ENCODE peak calls at places on chromosomes 2 and 18, in five cellular contexts. U, C, S, Q and N are unnamed samples.

GRCh38 chr2:210955591-210955990 is 399.2 kb downstream of the CPS1 start:
- DNase-seq in U (no peak), C (no peak), S (no peak), Q (no peak), N (no peak)

GRCh38 chr2:211737282-211737681 is 801.3 kb downstream of the ERBB4 start:
- DNase-seq in U (no peak), C (no peak), S (no peak), Q (no peak), N (no peak)

GRCh38 chr2:60479226-60480088 is 74.0 kb downstream of the BCL11A start:
- DNase-seq in U (no peak), C (peak), S (no peak), Q (no peak), N (no peak)

GRCh38 chr18:59265246-59266018 is 7.8 kb downstream of the RAX start:
- DNase-seq in U (peak), C (peak), S (no peak), Q (no peak), N (no peak)

GRCh38 chr2:233481368-233482142 is 85.0 kb downstream of the USP40 start:
- DNase-seq in U (no peak), C (peak), S (no peak), Q (no peak), N (no peak)

GRCh38 chr2:134217924-134218323 is 35.9 kb upstream of the MGAT5 start:
- DNase-seq in U (no peak), C (no peak), S (no peak), Q (no peak), N (no peak)

GRCh38 chr18:13217971-13218375 is 587 bp upstream of the LDLRAD4 start:
- DNase-seq in U (peak), C (peak), S (no peak), Q (no peak), N (no peak)

GRCh38 chr2:64820901-64821300 is 167.2 kb upstream of the SERTAD2 start:
- DNase-seq in U (no peak), C (no peak), S (no peak), Q (no peak), N (no peak)

DNA sequence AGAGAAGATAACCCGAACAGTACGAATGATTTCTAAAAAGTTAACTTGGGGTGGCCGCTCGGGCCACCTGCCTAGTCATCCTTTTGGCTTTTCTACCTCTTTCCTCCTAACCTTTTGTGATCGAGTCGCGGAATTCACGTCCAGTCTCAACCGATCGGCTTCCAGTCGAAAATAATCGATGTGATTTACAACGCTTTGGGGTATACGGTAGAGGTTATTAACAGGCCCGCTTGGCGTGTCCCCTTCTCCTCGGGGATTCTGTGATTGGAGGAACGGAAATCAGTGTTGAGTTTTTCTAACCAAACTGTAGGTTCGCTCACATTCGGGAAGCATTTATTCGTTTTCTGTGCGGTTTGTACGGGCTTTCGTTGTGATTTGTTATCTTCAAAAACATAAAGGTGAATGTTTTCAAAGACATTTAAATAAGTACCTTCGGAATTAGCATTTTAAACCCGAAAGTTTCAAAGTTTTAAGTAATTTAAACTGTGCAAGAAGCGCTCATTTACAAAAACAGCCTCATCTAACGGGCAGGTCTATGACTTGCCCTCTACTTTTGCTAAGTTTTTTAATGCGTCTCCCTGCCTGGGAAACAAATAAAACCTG is 588 bp upstream of the FOXI3 start:
- DNase-seq in U (no peak), C (no peak), S (no peak), Q (no peak), N (no peak)
- TF ChIP-seq POLR2AphosphoS5 in U (no peak), C (no peak), S (no peak), Q (no peak), N (peak)

GRCh38 chr18:49717617-49718016 is 95.7 kb downstream of the ACAA2 start:
- DNase-seq in U (no peak), C (no peak), S (peak), Q (no peak), N (no peak)

GRCh38 chr18:49721981-49722380 is 91.4 kb downstream of the ACAA2 start:
- DNase-seq in U (no peak), C (no peak), S (no peak), Q (no peak), N (no peak)

GRCh38 chr18:49716035-49716434 is 97.3 kb downstream of the ACAA2 start:
- DNase-seq in U (no peak), C (no peak), S (peak), Q (no peak), N (no peak)
- TF ChIP-seq POLR2AphosphoS5 in U (no peak), C (no peak), S (no peak), Q (no peak), N (no peak)

GRCh38 chr2:225233234-225233633 is 166.3 kb upstream of the NYAP2 start:
- DNase-seq in U (no peak), C (no peak), S (no peak), Q (no peak), N (no peak)
- TF ChIP-seq POLR2AphosphoS5 in U (no peak), C (no peak), S (no peak), Q (no peak), N (no peak)

DNA sequence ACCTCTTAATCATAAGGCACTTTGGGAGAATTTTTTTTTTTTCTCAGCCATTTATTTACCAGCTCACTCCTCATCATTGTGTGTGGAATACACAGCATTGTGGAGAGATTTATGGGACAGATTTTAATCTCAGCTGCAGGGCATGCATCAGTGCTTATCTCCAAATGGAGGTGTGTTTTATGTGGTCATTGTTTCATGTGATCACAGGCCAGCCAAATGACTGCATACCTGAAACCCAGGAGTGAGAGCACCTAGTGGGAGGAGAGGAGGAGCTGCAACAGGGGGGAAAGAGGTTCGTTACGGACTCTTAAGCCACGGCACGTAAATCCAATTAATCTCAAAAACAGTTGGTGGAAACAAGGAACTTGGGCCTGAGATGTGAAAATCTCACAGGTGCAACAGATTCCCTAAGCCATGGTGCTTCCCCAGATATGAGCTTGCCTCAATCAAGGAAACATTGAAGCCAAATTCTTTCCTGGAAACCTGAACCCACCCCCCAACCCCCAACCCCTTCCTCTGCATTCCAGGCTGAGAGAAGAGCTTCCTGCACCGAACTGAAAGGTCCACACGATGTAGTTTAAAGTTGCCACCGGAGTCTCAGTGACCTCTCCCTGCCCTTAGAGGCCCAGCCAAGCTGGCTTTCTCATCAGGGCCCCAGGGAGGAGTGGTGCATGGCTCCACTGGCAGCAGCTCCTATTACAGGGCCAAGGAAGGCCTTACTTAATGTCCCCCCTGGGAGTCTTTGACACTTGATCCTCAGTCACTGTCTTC is 167.4 kb downstream of the C1D start:
- DNase-seq in U (no peak), C (no peak), S (no peak), Q (no peak), N (no peak)
- TF ChIP-seq POLR2AphosphoS5 in U (no peak), C (no peak), S (no peak), Q (no peak), N (no peak)

DNA sequence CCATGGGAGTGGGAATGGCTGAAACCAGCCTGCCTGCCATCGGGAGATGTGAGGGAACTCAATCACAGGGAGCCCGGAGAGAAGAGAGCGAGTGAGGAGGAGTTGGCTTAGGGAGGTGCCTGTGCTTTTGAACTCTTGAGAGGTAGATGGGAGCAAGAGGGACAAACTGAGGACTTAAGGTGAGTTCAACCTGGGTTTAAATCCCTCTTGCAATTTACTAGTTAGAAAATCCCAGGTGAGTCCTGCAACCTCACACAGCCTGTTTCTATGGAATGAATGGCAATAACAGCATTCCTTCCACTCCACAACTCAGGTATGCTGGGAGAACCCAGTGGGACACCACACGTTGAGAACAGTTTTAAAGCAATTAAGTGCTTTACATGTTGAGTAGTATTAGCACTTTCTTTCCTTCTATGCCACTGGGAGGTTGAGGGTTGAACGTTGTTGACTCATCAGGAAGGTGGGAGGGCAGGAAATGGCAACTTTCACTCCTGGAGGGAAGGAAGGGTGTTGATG is 57.3 kb downstream of the VIT start:
- DNase-seq in U (no peak), C (no peak), S (no peak), Q (no peak), N (no peak)
- TF ChIP-seq POLR2AphosphoS5 in U (no peak), C (no peak), S (no peak), Q (no peak), N (no peak)

DNA sequence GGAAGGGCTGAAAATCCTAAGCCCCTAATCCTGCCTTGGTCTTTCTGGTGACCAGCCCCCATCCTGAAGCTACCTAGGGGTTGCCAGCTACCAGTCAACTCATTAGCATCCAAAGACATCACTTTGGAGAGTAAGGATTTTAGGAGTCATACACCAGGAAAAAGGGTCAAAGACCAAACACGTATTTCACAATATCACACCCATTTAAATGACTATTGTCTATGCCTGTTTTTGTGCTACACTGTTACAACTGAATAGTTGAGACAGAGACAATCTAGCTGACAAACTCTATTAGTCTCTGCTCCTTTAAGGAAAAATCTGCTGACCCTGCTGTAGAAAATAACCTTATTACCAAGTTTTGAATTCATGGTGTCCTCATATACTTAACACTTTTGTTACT is 21.0 kb upstream of the RBBP8 start:
- DNase-seq in U (no peak), C (no peak), S (no peak), Q (no peak), N (no peak)
- TF ChIP-seq POLR2AphosphoS5 in U (no peak), C (no peak), S (no peak), Q (no peak), N (no peak)

GRCh38 chr2:145551661-145552060 is 1031.7 kb upstream of the ZEB2 start:
- DNase-seq in U (no peak), C (no peak), S (no peak), Q (no peak), N (no peak)
- TF ChIP-seq POLR2AphosphoS5 in U (no peak), C (no peak), S (no peak), Q (no peak), N (no peak)

DNA sequence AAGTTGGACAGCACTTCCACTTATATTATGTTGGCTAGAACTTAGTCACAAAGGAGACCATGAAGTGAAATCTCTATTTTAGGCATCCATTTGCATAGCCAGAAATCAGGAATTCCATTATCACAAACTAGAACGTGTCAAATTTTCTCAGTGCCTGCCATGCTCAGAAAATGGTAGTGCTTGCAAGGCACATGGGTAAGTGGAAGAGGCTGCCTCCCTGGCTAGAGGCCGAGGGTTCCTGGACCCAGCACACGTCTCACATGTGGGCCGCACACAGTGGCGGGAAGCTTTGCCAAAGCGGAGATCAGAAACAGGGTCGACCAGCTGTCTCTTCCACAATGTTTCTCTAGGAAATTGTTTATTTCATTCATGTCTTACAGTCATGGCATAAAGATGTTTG is 42.3 kb downstream of the TRAF3IP1 start:
- DNase-seq in U (no peak), C (no peak), S (no peak), Q (no peak), N (no peak)
- TF ChIP-seq POLR2AphosphoS5 in U (no peak), C (no peak), S (no peak), Q (no peak), N (no peak)

GRCh38 chr2:8985561-8986326 is 17.7 kb downstream of the MBOAT2 start:
- DNase-seq in U (no peak), C (no peak), S (no peak), Q (no peak), N (no peak)
- TF ChIP-seq POLR2AphosphoS5 in U (no peak), C (no peak), S (no peak), Q (no peak), N (no peak)

GRCh38 chr2:270861-271260 is 6.1 kb downstream of the ACP1 start:
- DNase-seq in U (no peak), C (no peak), S (no peak), Q (no peak), N (no peak)
- TF ChIP-seq POLR2AphosphoS5 in U (no peak), C (no peak), S (no peak), Q (no peak), N (no peak)